ENCODE peak calls at places on chromosome 9, in five cellular contexts. U is HepG2, B is upper lobe of left lung, L is A549, Q is GM12878. N is an unnamed sample.

GRCh38 chr9:111198936-111199335 is 131.1 kb downstream of the OR2K2 start:
- ATAC-seq in L (no peak), B (no peak), Q (no peak), U (no peak), N (no peak)

GRCh38 chr9:112371060-112371459 is 8.8 kb upstream of the HSDL2 start:
- ATAC-seq in U (no peak), B (no peak), Q (no peak), L (no peak), N (no peak)

GRCh38 chr9:125463926-125464325 is 202.3 kb downstream of the GAPVD1 start:
- ATAC-seq in Q (no peak), U (no peak), L (no peak), B (no peak), N (no peak)

GRCh38 chr9:19533373-19533772 is 124.6 kb downstream of the ACER2 start:
- ATAC-seq in Q (no peak), L (no peak), U (no peak), B (no peak), N (no peak)

GRCh38 chr9:5644522-5644921 is 15.6 kb downstream of the RIC1 start:
- ATAC-seq in Q (peak; percentile 60), B (no peak), U (no peak), L (no peak), N (no peak)

GRCh38 chr9:38062498-38063362 is 6.3 kb downstream of the SHB start:
- ATAC-seq in L (no peak), U (peak; percentile 10), B (no peak), Q (no peak), N (no peak)

GRCh38 chr9:131222460-131222859 is 53.9 kb downstream of the FAM78A start:
- ATAC-seq in B (no peak), Q (no peak), L (no peak), U (no peak), N (no peak)

GRCh38 chr9:137055385-137056364 is 1.8 kb upstream of the ENTPD2 start:
- ATAC-seq in L (peak; percentile 82), B (peak; percentile 50), Q (no peak), U (peak; percentile 79), N (peak; percentile 86)

GRCh38 chr9:2718001-2718697 is 839 bp downstream of the KCNV2 start:
- ATAC-seq in L (no peak), U (no peak), Q (no peak), B (no peak), N (peak; percentile 7)

GRCh38 chr9:7315746-7316457 is 483.7 kb downstream of the DMAC1 start:
- ATAC-seq in L (no peak), B (no peak), Q (no peak), U (no peak), N (no peak)

DNA sequence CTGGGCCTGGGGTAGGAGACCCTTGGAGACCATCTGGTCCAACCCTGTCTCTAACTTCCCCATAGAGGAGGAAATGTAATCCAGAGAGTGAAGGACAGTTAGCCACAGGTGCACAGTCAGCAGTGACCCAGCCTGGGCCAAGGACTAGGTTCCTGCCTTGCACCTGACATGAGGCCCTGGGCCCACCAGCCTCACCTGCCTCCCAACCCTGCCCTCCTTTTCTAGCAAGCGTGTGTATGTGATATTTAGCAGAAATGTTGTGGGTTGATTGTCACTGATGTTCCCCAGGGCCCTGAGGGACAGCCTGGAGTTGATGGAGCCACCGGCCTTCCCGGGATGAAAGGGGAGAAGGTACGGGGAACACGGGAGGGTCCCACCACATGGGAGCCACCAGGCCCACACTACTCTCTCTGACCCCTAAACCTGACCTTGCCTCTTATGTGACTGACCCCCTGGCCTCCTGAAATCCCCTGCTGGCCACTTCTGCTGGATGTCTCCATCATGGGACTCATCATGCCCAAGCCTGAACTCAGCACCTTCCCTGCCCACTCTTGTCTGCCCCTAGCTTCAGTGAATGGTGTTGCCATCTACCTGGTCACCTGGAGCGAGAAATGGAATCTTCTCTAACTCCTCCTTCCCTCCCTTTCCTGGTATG is 79.2 kb upstream of the TGFBR1 start:
- ATAC-seq in U (no peak), B (no peak), L (no peak), Q (no peak), N (no peak)
- TF ChIP-seq CTCF in U (no peak), B (no peak), L (no peak), Q (no peak), N (no peak)

GRCh38 chr9:22483528-22484060 is 37.0 kb downstream of the DMRTA1 start:
- ATAC-seq in B (no peak), U (no peak), Q (no peak), L (no peak), N (no peak)
- H3K4me3 ChIP-seq in B (no peak overlapping the region), U (no peak overlapping the region), Q (no peak overlapping the region), L (no peak overlapping the region), N (no peak overlapping the region)

DNA sequence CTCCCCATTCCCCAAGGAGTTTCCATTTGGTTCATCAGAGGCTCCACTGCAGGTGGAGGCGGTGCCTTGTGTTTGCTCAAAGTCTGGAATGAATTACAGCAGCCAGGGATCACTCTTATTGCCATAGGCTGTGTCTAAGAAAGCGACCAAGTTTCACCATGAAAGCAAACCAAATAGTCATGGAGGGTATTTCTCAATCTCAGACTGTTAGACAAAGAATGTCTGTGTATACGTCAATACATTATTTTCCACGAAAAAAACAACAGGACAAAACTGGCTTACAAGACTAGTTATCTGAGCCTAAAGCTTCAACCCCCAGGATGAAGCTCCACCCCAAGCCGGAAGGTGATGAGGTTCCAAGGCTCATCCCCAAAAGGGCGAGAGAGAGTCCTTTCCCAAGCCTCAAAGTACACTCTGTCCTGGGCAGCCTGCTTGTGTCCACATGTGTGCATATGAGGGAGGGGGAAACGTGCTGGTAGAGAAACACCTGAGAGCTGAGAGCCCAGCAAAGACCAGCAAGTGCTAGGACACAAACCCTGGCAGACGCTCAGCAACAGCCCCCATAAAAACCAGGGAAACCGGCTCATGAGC is 4.3 kb downstream of the B4GALT1 start:
- ATAC-seq in Q (no peak), B (no peak), L (peak; percentile 25), U (peak; percentile 17), N (peak; percentile 20)
- TF ChIP-seq EP300 in Q (no peak), B (no peak), L (peak; percentile 92), U (no peak), N (no peak)

GRCh38 chr9:126616521-126616976 is 2.8 kb downstream of the LMX1B start:
- ATAC-seq in Q (no peak), L (no peak), U (no peak), B (no peak), N (no peak)

GRCh38 chr9:126617740-126618133 is 4.0 kb downstream of the LMX1B start:
- ATAC-seq in L (no peak), U (no peak), B (no peak), Q (no peak), N (no peak)

GRCh38 chr9:126615791-126616447 is 2.2 kb downstream of the LMX1B start:
- ATAC-seq in B (no peak), U (no peak), L (no peak), Q (no peak), N (no peak)

GRCh38 chr9:126618200-126618589 is 4.5 kb downstream of the LMX1B start:
- ATAC-seq in L (no peak), B (no peak), Q (no peak), U (no peak), N (no peak)

DNA sequence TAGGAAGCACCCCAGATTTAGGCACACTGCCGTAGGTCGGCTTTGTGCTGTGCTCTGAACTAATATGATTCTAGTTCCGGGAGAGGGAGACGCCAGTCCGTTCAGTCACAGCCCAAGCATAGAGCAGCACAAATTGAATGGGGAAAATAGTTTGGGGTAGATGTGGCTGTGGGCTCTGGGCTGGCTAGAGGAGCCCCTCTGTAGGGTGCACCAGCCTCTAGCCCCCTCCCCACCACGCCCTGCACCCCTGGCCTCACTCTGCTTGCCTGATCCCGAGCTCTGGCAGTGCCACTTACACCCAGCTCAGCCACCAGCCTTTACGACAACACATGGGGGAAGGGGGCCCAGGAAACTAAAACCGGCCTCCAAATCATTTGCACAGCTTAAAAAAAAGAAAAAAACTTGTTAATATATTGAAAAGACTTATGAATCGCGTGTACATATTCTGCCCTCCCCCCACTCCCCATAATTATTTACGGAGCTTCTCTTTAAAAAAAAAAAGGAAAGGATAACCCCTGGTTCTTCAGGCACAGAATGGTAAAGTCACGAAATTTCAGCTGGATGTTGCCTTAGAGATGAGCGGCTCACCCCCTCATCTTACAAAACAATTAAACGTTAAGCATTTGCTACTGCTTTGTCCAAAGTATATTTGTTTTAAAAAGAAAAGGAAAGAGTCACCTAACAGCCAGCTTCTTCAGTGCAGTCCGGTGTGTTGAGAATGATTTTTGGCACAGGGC is 3.4 kb downstream of the LMX1B start:
- ATAC-seq in B (no peak), L (no peak), Q (no peak), U (no peak), N (no peak)
- TF ChIP-seq CTCF in B (no peak), L (no peak), Q (no peak), U (no peak), N (no peak)

N was measured in gastroesophageal sphincter.